ENCODE peak calls at places on chromosome 2, in seven cellular contexts. One of them, this sample, is unnamed.

GRCh38 chr2:219912530-219912929 is 285.1 kb downstream of the SLC4A3 start:
- DNase-seq in K562: no peak
- DNase-seq in SK-N-SH: no peak
- DNase-seq in HepG2: no peak
- DNase-seq in HCT116: no peak
- DNase-seq in H1: no peak
- DNase-seq in GM12878: no peak
- DNase-seq in this sample: peak; percentile 20

GRCh38 chr2:220188031-220188430 is 560.6 kb downstream of the SLC4A3 start:
- DNase-seq in HepG2: no peak
- DNase-seq in GM12878: no peak
- DNase-seq in HCT116: no peak
- DNase-seq in SK-N-SH: no peak
- DNase-seq in K562: no peak
- DNase-seq in H1: no peak
- DNase-seq in this sample: no peak

GRCh38 chr2:179850188-179850587 is 11.2 kb downstream of the ZNF385B start:
- DNase-seq in SK-N-SH: no peak
- DNase-seq in HepG2: peak; percentile 5
- DNase-seq in HCT116: no peak
- DNase-seq in H1: no peak
- DNase-seq in K562: no peak
- DNase-seq in GM12878: no peak
- DNase-seq in this sample: peak; percentile 24

GRCh38 chr2:173959358-173959884 is 5.8 kb downstream of the SP3 start:
- DNase-seq in H1: no peak
- DNase-seq in SK-N-SH: no peak
- DNase-seq in HepG2: no peak
- DNase-seq in K562: peak; percentile 36
- DNase-seq in GM12878: no peak
- DNase-seq in HCT116: no peak
- DNase-seq in this sample: no peak

GRCh38 chr2:205775091-205775876 is 93.0 kb downstream of the NRP2 start:
- DNase-seq in HCT116: no peak
- DNase-seq in H1: no peak
- DNase-seq in GM12878: no peak
- DNase-seq in K562: no peak
- DNase-seq in HepG2: no peak
- DNase-seq in SK-N-SH: peak; percentile 61
- DNase-seq in this sample: no peak

GRCh38 chr2:144462266-144462665 is 57.7 kb downstream of the ZEB2 start:
- DNase-seq in SK-N-SH: no peak
- DNase-seq in K562: no peak
- DNase-seq in GM12878: no peak
- DNase-seq in HepG2: no peak
- DNase-seq in HCT116: no peak
- DNase-seq in H1: no peak
- DNase-seq in this sample: no peak

GRCh38 chr2:165251361-165251760 is 12.1 kb downstream of the SCN2A start:
- DNase-seq in HCT116: no peak
- DNase-seq in HepG2: no peak
- DNase-seq in GM12878: no peak
- DNase-seq in H1: no peak
- DNase-seq in K562: no peak
- DNase-seq in SK-N-SH: no peak
- DNase-seq in this sample: no peak

GRCh38 chr2:76310894-76311293 is 600.2 kb upstream of the GCFC2 start:
- DNase-seq in H1: no peak
- DNase-seq in GM12878: no peak
- DNase-seq in SK-N-SH: no peak
- DNase-seq in HCT116: no peak
- DNase-seq in HepG2: no peak
- DNase-seq in K562: no peak
- DNase-seq in this sample: no peak

GRCh38 chr2:185337033-185337432 is 401.6 kb upstream of the FSIP2 start:
- DNase-seq in H1: no peak
- DNase-seq in HepG2: no peak
- DNase-seq in SK-N-SH: no peak
- DNase-seq in K562: no peak
- DNase-seq in HCT116: no peak
- DNase-seq in GM12878: no peak
- DNase-seq in this sample: no peak

GRCh38 chr2:240620859-240621258 is 4.4 kb upstream of the GPR35 start:
- DNase-seq in GM12878: no peak
- DNase-seq in SK-N-SH: no peak
- DNase-seq in K562: no peak
- DNase-seq in HCT116: no peak
- DNase-seq in H1: no peak
- DNase-seq in HepG2: no peak
- DNase-seq in this sample: no peak

GRCh38 chr2:134289225-134289624 is 35.4 kb downstream of the MGAT5 start:
- DNase-seq in HepG2: no peak
- DNase-seq in GM12878: no peak
- DNase-seq in SK-N-SH: no peak
- DNase-seq in H1: no peak
- DNase-seq in K562: no peak
- DNase-seq in HCT116: no peak
- DNase-seq in this sample: no peak

GRCh38 chr2:37625781-37626548 is 45.5 kb downstream of the CDC42EP3 start:
- DNase-seq in H1: no peak
- DNase-seq in GM12878: peak; percentile 82
- DNase-seq in SK-N-SH: no peak
- DNase-seq in HepG2: no peak
- DNase-seq in HCT116: no peak
- DNase-seq in K562: no peak
- DNase-seq in this sample: no peak

GRCh38 chr2:2569836-2570235 is 238.8 kb upstream of the MYT1L start:
- DNase-seq in SK-N-SH: no peak
- DNase-seq in HCT116: no peak
- DNase-seq in H1: no peak
- DNase-seq in GM12878: no peak
- DNase-seq in K562: no peak
- DNase-seq in HepG2: no peak
- DNase-seq in this sample: no peak

GRCh38 chr2:147636238-147636887 is 208.5 kb upstream of the ACVR2A start:
- DNase-seq in HCT116: no peak
- DNase-seq in H1: no peak
- DNase-seq in SK-N-SH: no peak
- DNase-seq in K562: no peak
- DNase-seq in HepG2: no peak
- DNase-seq in GM12878: no peak
- DNase-seq in this sample: peak; percentile 11

GRCh38 chr2:69084492-69084891 is 71.5 kb downstream of the ANTXR1 start:
- DNase-seq in HepG2: no peak
- DNase-seq in SK-N-SH: no peak
- DNase-seq in GM12878: no peak
- DNase-seq in HCT116: no peak
- DNase-seq in H1: no peak
- DNase-seq in K562: no peak
- DNase-seq in this sample: no peak

GRCh38 chr2:28765316-28765715 is 13.7 kb downstream of the PPP1CB start:
- DNase-seq in HCT116: no peak
- DNase-seq in SK-N-SH: no peak
- DNase-seq in K562: no peak
- DNase-seq in HepG2: no peak
- DNase-seq in GM12878: no peak
- DNase-seq in H1: no peak
- DNase-seq in this sample: no peak

GRCh38 chr2:18094277-18094676 is 215.8 kb downstream of the KCNS3 start:
- DNase-seq in HCT116: no peak
- DNase-seq in K562: no peak
- DNase-seq in GM12878: no peak
- DNase-seq in SK-N-SH: no peak
- DNase-seq in H1: no peak
- DNase-seq in HepG2: no peak
- DNase-seq in this sample: no peak

GRCh38 chr2:173828189-173829157 is 136.7 kb downstream of the SP3 start:
- DNase-seq in K562: no peak
- DNase-seq in HCT116: no peak
- DNase-seq in H1: no peak
- DNase-seq in SK-N-SH: no peak
- DNase-seq in GM12878: no peak
- DNase-seq in HepG2: no peak
- DNase-seq in this sample: peak; percentile 37

GRCh38 chr2:216546646-216547403 is 48.2 kb downstream of the RPL37A start:
- DNase-seq in HepG2: no peak
- DNase-seq in HCT116: no peak
- DNase-seq in H1: no peak
- DNase-seq in GM12878: no peak
- DNase-seq in SK-N-SH: no peak
- DNase-seq in K562: no peak
- DNase-seq in this sample: no peak

GRCh38 chr2:164910091-164910899 is 45.0 kb downstream of the SLC38A11 start:
- DNase-seq in HepG2: peak; percentile 63
- DNase-seq in GM12878: no peak
- DNase-seq in H1: no peak
- DNase-seq in K562: peak; percentile 4
- DNase-seq in HCT116: no peak
- DNase-seq in SK-N-SH: no peak
- DNase-seq in this sample: peak; percentile 22

GRCh38 chr2:157355618-157356017 is 30.0 kb upstream of the ERMN start:
- DNase-seq in HCT116: peak; percentile 3
- DNase-seq in HepG2: no peak
- DNase-seq in K562: no peak
- DNase-seq in SK-N-SH: no peak
- DNase-seq in H1: no peak
- DNase-seq in GM12878: no peak
- DNase-seq in this sample: no peak

GRCh38 chr2:141728886-141729285 is 401.9 kb downstream of the LRP1B start:
- DNase-seq in K562: no peak
- DNase-seq in HCT116: no peak
- DNase-seq in GM12878: no peak
- DNase-seq in H1: no peak
- DNase-seq in HepG2: no peak
- DNase-seq in SK-N-SH: peak; percentile 0
- DNase-seq in this sample: no peak

GRCh38 chr2:128809256-128809636 is 490.6 kb upstream of the HS6ST1 start:
- DNase-seq in K562: no peak
- DNase-seq in SK-N-SH: no peak
- DNase-seq in HepG2: no peak
- DNase-seq in GM12878: no peak
- DNase-seq in HCT116: no peak
- DNase-seq in H1: no peak
- DNase-seq in this sample: no peak

GRCh38 chr2:11075221-11075620 is 80.0 kb upstream of the SLC66A3 start:
- DNase-seq in K562: no peak
- DNase-seq in GM12878: no peak
- DNase-seq in SK-N-SH: no peak
- DNase-seq in HepG2: no peak
- DNase-seq in H1: peak; percentile 31
- DNase-seq in HCT116: no peak
- DNase-seq in this sample: no peak

GRCh38 chr2:11073251-11073650 is 82.0 kb upstream of the SLC66A3 start:
- DNase-seq in GM12878: no peak
- DNase-seq in H1: peak; percentile 83
- DNase-seq in HCT116: peak; percentile 54
- DNase-seq in HepG2: peak; percentile 29
- DNase-seq in SK-N-SH: peak; percentile 54
- DNase-seq in K562: peak; percentile 73
- DNase-seq in this sample: no peak

GRCh38 chr2:11074246-11074820 is 80.9 kb upstream of the SLC66A3 start:
- DNase-seq in K562: no peak
- DNase-seq in HCT116: no peak
- DNase-seq in GM12878: no peak
- DNase-seq in H1: peak; percentile 40
- DNase-seq in HepG2: no peak
- DNase-seq in SK-N-SH: no peak
- DNase-seq in this sample: no peak

GRCh38 chr2:11072550-11072949 is 82.7 kb upstream of the SLC66A3 start:
- DNase-seq in H1: peak; percentile 45
- DNase-seq in SK-N-SH: no peak
- DNase-seq in GM12878: no peak
- DNase-seq in HepG2: no peak
- DNase-seq in HCT116: no peak
- DNase-seq in K562: no peak
- DNase-seq in this sample: no peak

GRCh38 chr2:11073791-11074190 is 81.5 kb upstream of the SLC66A3 start:
- DNase-seq in GM12878: no peak
- DNase-seq in K562: no peak
- DNase-seq in HCT116: no peak
- DNase-seq in H1: no peak
- DNase-seq in SK-N-SH: no peak
- DNase-seq in HepG2: no peak
- DNase-seq in this sample: no peak
- TF ChIP-seq JUND in GM12878: no peak
- TF ChIP-seq JUND in K562: no peak
- TF ChIP-seq JUND in HCT116: no peak
- TF ChIP-seq JUND in H1: no peak
- TF ChIP-seq JUND in SK-N-SH: no peak
- TF ChIP-seq JUND in HepG2: no peak
- TF ChIP-seq JUND in this sample: no peak

DNA sequence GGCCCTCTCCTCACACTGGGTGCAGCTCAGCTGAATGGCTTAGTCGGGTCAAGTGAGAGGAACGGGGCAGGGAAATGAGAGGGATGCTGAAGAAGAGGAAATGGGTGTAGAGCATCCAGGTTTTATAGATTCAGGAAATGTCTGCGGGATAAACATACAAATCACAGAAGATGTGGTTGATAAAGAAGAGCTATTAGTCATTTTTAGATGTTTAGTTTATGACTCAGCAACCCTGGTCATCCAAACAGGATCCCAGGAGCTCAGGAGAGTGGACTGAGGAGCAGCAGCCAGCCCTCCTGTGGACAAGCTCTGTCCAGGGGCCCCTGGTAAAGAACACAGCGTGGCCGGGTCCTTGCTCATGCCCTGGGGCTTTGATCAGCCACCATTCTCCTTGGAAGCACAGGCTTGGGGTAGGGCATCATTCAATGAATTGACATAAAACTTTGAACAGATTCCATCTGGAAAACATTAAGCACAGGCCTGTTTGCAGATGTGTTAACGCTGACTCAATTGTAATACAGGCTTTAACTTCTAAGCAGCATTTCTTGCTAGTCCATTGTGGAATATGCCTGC is 83.0 kb downstream of the NPAS2 start:
- DNase-seq in SK-N-SH: peak; percentile 54
- DNase-seq in HCT116: peak; percentile 85
- DNase-seq in K562: no peak
- DNase-seq in GM12878: no peak
- DNase-seq in HepG2: peak; percentile 81
- DNase-seq in H1: no peak
- DNase-seq in this sample: peak; percentile 45
- TF ChIP-seq JUND in SK-N-SH: peak; percentile 99
- TF ChIP-seq JUND in HCT116: peak; percentile 96
- TF ChIP-seq JUND in K562: peak; percentile 75
- TF ChIP-seq JUND in GM12878: no peak
- TF ChIP-seq JUND in HepG2: no peak
- TF ChIP-seq JUND in H1: no peak
- TF ChIP-seq JUND in this sample: no peak

GRCh38 chr2:16128746-16129610 is 188.6 kb downstream of the MYCN start:
- DNase-seq in GM12878: no peak
- DNase-seq in HepG2: no peak
- DNase-seq in K562: no peak
- DNase-seq in H1: peak; percentile 13
- DNase-seq in SK-N-SH: no peak
- DNase-seq in HCT116: no peak
- DNase-seq in this sample: no peak
- TF ChIP-seq JUND in GM12878: no peak
- TF ChIP-seq JUND in HepG2: no peak
- TF ChIP-seq JUND in K562: no peak
- TF ChIP-seq JUND in H1: no peak
- TF ChIP-seq JUND in SK-N-SH: no peak
- TF ChIP-seq JUND in HCT116: no peak
- TF ChIP-seq JUND in this sample: no peak

GRCh38 chr2:230158468-230158867 is 61.3 kb downstream of the SP110 start:
- DNase-seq in GM12878: no peak
- DNase-seq in HCT116: no peak
- DNase-seq in K562: peak; percentile 16
- DNase-seq in SK-N-SH: no peak
- DNase-seq in HepG2: peak; percentile 24
- DNase-seq in H1: no peak
- DNase-seq in this sample: no peak
- TF ChIP-seq JUND in GM12878: no peak
- TF ChIP-seq JUND in HCT116: no peak
- TF ChIP-seq JUND in K562: peak; percentile 56
- TF ChIP-seq JUND in SK-N-SH: no peak
- TF ChIP-seq JUND in HepG2: no peak
- TF ChIP-seq JUND in H1: no peak
- TF ChIP-seq JUND in this sample: no peak

This sample was measured in T47D.